ENCODE peak calls at places on chromosomes 6 and 20, in nine cellular contexts. E, C, W, Q, V, I, X, B and Z are unnamed samples.

GRCh38 chr20:5945963-5946362 is 4.4 kb downstream of the TRMT6 start:
- DNase-seq in E (no peak), C (no peak), W (peak), Q (no peak), V (no peak), I (no peak), X (no peak), B (no peak), Z (no peak)

GRCh38 chr6:113482771-113483170 is 374.4 kb upstream of the MARCKS start:
- DNase-seq in E (no peak), C (no peak), W (no peak), Q (no peak), V (no peak), I (no peak), X (no peak), B (no peak), Z (no peak)

GRCh38 chr20:2692036-2692885 is at the start of gene EBF4:
- DNase-seq in E (no peak), C (peak), W (no peak), Q (peak), V (peak), I (no peak), X (peak), B (peak), Z (no peak)

GRCh38 chr6:37783025-37783825 is 36.3 kb upstream of the ZFAND3 start:
- DNase-seq in E (no peak), C (no peak), W (no peak), Q (peak), V (no peak), I (no peak), X (no peak), B (no peak), Z (no peak)

GRCh38 chr6:140058846-140059245 is 684.4 kb upstream of the CITED2 start:
- DNase-seq in E (no peak), C (no peak), W (no peak), Q (no peak), V (no peak), I (no peak), X (no peak), B (no peak), Z (no peak)

GRCh38 chr6:7734707-7735383 is 8.9 kb downstream of the BMP6 start:
- DNase-seq in E (no peak), C (no peak), W (no peak), Q (no peak), V (no peak), I (no peak), X (no peak), B (no peak), Z (no peak)

GRCh38 chr6:170405311-170405975 is 98.9 kb downstream of the FAM120B start:
- DNase-seq in E (no peak), C (no peak), W (no peak), Q (no peak), V (no peak), I (no peak), X (no peak), B (no peak), Z (no peak)

GRCh38 chr6:110412258-110412839 is 3.0 kb downstream of the DDO start:
- DNase-seq in E (no peak), C (no peak), W (no peak), Q (no peak), V (no peak), I (no peak), X (no peak), B (no peak), Z (no peak)

GRCh38 chr20:43193443-43193842 is 3.7 kb upstream of the PTPRT start:
- DNase-seq in E (no peak), C (no peak), W (no peak), Q (no peak), V (no peak), I (no peak), X (no peak), B (no peak), Z (no peak)

GRCh38 chr6:105276374-105276773 is 96.6 kb upstream of the POPDC3 start:
- DNase-seq in E (no peak), C (no peak), W (no peak), Q (no peak), V (no peak), I (no peak), X (no peak), B (no peak), Z (no peak)

GRCh38 chr6:20367716-20368485 is 33.8 kb upstream of the E2F3 start:
- DNase-seq in E (no peak), C (no peak), W (no peak), Q (no peak), V (no peak), I (no peak), X (no peak), B (no peak), Z (no peak)

GRCh38 chr6:64290867-64291266 is 655.3 kb downstream of the PHF3 start:
- DNase-seq in E (no peak), C (no peak), W (no peak), Q (no peak), V (no peak), I (no peak), X (no peak), B (no peak), Z (no peak)

GRCh38 chr6:6736753-6737654 is 148.5 kb downstream of the LY86 start:
- DNase-seq in E (no peak), C (peak), W (no peak), Q (peak), V (no peak), I (no peak), X (peak), B (peak), Z (no peak)

GRCh38 chr20:3710703-3711417 is 1.5 kb downstream of the SIGLEC1 start:
- DNase-seq in E (peak), C (peak), W (no peak), Q (peak), V (peak), I (no peak), X (peak), B (peak), Z (no peak)

GRCh38 chr20:22985212-22985611 is 49.9 kb upstream of the SSTR4 start:
- DNase-seq in E (no peak), C (no peak), W (no peak), Q (no peak), V (no peak), I (no peak), X (no peak), B (no peak), Z (no peak)

GRCh38 chr20:8670900-8671229 is 398.0 kb upstream of the PLCB4 start:
- DNase-seq in E (no peak), C (no peak), W (no peak), Q (no peak), V (no peak), I (no peak), X (no peak), B (no peak), Z (no peak)

GRCh38 chr6:147448775-147449174 is 59.7 kb upstream of the SAMD5 start:
- DNase-seq in E (no peak), C (no peak), W (no peak), Q (no peak), V (no peak), I (no peak), X (no peak), B (no peak), Z (no peak)

GRCh38 chr6:138287144-138287955 is 69.1 kb upstream of the PBOV1 start:
- DNase-seq in E (peak), C (peak), W (peak), Q (peak), V (peak), I (no peak), X (peak), B (no peak), Z (no peak)

GRCh38 chr6:13281630-13282156 is 46.6 kb downstream of the TBC1D7 start:
- DNase-seq in E (no peak), C (no peak), W (no peak), Q (no peak), V (no peak), I (no peak), X (no peak), B (no peak), Z (no peak)

GRCh38 chr20:63497946-63498935 is 642 bp downstream of the EEF1A2 start:
- DNase-seq in E (no peak), C (no peak), W (no peak), Q (no peak), V (no peak), I (no peak), X (peak), B (no peak), Z (no peak)

GRCh38 chr6:33849500-33850075 is 45.8 kb upstream of the MLN start:
- DNase-seq in E (no peak), C (no peak), W (no peak), Q (no peak), V (no peak), I (no peak), X (no peak), B (no peak), Z (no peak)

GRCh38 chr6:25157183-25157582 is 122.0 kb upstream of the CARMIL1 start:
- DNase-seq in E (no peak), C (no peak), W (no peak), Q (no peak), V (no peak), I (no peak), X (no peak), B (no peak), Z (no peak)

GRCh38 chr6:169828176-169828575 is 76.8 kb downstream of the ERMARD start:
- DNase-seq in E (no peak), C (no peak), W (no peak), Q (no peak), V (no peak), I (peak), X (no peak), B (peak), Z (no peak)

GRCh38 chr6:43871933-43872332 is 101.9 kb downstream of the VEGFA start:
- DNase-seq in E (no peak), C (no peak), W (no peak), Q (no peak), V (no peak), I (no peak), X (no peak), B (no peak), Z (no peak)

GRCh38 chr6:128275030-128275429 is 245.4 kb downstream of the PTPRK start:
- DNase-seq in E (no peak), C (no peak), W (peak), Q (no peak), V (no peak), I (no peak), X (no peak), B (no peak), Z (no peak)

GRCh38 chr20:2470051-2470431 is 548 bp downstream of the SNRPB start:
- DNase-seq in E (peak), C (peak), W (no peak), Q (peak), V (peak), I (no peak), X (no peak), B (no peak), Z (no peak)

GRCh38 chr6:39927159-39927558 is 7.1 kb downstream of the MOCS1 start:
- DNase-seq in E (no peak), C (no peak), W (no peak), Q (no peak), V (no peak), I (no peak), X (no peak), B (no peak), Z (no peak)

GRCh38 chr6:34383171-34383631 is 9.3 kb downstream of the NUDT3 start:
- DNase-seq in E (peak), C (no peak), W (no peak), Q (no peak), V (no peak), I (no peak), X (no peak), B (no peak), Z (no peak)

GRCh38 chr6:33192105-33192646 is at the start of gene COL11A2:
- DNase-seq in E (no peak), C (no peak), W (no peak), Q (peak), V (no peak), I (no peak), X (no peak), B (no peak), Z (no peak)

GRCh38 chr6:5995705-5996686 is 10.7 kb downstream of the NRN1 start:
- DNase-seq in E (peak), C (peak), W (no peak), Q (peak), V (no peak), I (no peak), X (no peak), B (no peak), Z (peak)

GRCh38 chr6:39893286-39893685 is 41.0 kb downstream of the MOCS1 start:
- DNase-seq in E (no peak), C (no peak), W (no peak), Q (no peak), V (no peak), I (no peak), X (no peak), B (no peak), Z (no peak)

GRCh38 chr20:32767418-32768198 is 5.4 kb downstream of the DNMT3B start:
- DNase-seq in E (peak), C (no peak), W (no peak), Q (no peak), V (no peak), I (no peak), X (no peak), B (no peak), Z (no peak)

GRCh38 chr6:131317516-131317915 is 182.2 kb downstream of the AKAP7 start:
- DNase-seq in E (no peak), C (no peak), W (no peak), Q (no peak), V (no peak), I (no peak), X (no peak), B (no peak), Z (no peak)

GRCh38 chr6:106564476-106564875 is 64.8 kb downstream of the RTN4IP1 start:
- DNase-seq in E (no peak), C (no peak), W (no peak), Q (peak), V (no peak), I (no peak), X (no peak), B (no peak), Z (no peak)

GRCh38 chr6:153215242-153215641 is 84.2 kb upstream of the RGS17 start:
- DNase-seq in E (no peak), C (no peak), W (no peak), Q (peak), V (no peak), I (no peak), X (no peak), B (no peak), Z (no peak)

DNA sequence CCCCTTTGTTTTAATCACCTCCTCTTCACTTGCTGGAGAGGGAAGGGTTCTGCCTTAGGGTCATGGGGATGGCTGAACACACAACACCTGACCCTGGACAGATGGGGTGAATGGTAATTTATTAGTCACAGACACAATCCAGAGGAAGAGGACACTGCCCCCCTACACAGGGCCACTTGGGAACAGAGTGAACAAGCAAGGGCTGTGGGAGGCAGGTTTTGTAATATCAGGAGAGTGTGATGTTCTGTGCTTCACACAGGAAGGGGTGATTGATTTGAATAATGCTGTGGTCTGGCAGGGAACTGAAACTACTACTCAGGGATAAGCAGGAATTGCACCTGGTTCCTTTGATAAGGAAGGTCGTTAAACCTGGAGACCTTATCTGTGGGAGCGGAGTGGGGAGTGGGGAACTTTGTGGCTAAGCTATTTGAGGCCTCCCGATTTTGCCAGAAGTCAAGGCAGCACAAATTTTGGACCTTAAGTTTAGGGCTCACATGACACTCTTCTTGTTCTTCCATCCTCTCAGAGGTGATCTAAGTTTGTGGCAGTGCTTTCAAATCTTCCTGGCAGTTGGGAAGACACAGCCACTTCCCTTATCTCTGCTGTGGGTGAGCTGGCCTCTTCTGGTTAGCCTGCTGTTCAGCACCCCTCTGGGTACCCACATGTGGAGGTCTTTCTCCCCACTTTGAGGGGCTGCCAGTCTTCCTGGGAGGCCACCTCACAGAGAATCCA is 77.8 kb downstream of the CD164 start:
- DNase-seq in E (no peak), C (no peak), W (no peak), Q (no peak), V (no peak), I (no peak), X (no peak), B (no peak), Z (no peak)
- TF ChIP-seq POLR2AphosphoS5 in E (no peak), C (no peak), W (no peak), Q (no peak), V (no peak), I (no peak), X (no peak), B (no peak), Z (no peak)

GRCh38 chr6:46652232-46652602 is 401 bp downstream of the CYP39A1 start:
- DNase-seq in E (no peak), C (no peak), W (no peak), Q (peak), V (no peak), I (no peak), X (no peak), B (no peak), Z (no peak)

GRCh38 chr6:46653439-46653942 is 716 bp downstream of the SLC25A27 start:
- DNase-seq in E (no peak), C (no peak), W (no peak), Q (peak), V (no peak), I (no peak), X (no peak), B (no peak), Z (no peak)

GRCh38 chr6:46651006-46651405 is 1.6 kb downstream of the CYP39A1 start:
- DNase-seq in E (no peak), C (no peak), W (no peak), Q (no peak), V (no peak), I (no peak), X (no peak), B (no peak), Z (no peak)

GRCh38 chr6:46651766-46652165 is 852 bp downstream of the CYP39A1 start:
- DNase-seq in E (no peak), C (no peak), W (no peak), Q (no peak), V (no peak), I (no peak), X (no peak), B (no peak), Z (no peak)

DNA sequence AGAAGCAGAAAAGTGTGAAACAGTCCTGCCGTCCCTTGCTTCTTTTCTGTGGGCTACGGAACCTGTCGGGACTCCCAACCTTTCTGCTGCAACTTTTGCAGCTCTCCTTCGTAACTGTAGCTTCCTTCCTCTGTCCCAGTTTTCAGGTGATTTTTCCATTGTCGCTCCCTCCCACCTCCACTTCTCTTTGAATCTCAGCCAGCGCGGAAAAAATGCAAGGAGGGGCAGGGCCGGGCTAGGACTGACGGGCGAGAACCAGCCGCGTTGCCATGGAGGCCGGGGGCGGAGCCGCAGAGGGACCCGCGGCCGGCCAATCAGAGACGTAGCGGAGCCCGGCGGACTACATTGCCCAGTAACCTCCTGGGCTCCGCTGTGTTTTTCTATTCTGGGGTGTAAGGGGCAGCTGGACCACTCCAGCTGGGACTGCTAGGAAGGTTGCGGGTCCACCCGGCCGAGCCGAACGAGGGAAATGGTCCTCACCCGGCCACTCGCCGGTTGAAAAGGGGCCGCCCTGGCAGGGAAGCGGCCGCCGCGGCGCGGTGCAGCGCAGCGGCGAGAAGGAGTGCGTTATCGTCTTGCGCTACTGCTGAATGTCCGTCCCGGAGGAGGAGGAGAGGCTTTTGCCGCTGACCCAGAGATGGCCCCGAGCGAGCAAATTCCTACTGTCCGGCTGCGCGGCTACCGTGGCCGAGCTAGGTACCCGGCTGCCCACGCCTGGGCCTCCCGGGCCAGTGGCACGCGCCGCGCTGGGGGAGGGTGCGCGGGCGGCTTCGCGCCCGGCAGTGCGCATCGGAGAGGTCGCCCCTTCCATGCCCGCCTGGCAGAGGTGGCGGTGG is at the start of the genes CYP39A1 and SLC25A27:
- DNase-seq in E (peak), C (peak), W (peak), Q (peak), V (peak), I (no peak), X (peak), B (peak), Z (no peak)
- TF ChIP-seq POLR2AphosphoS5 in E (no peak), C (peak), W (no peak), Q (peak), V (peak), I (peak), X (no peak), B (no peak), Z (no peak)

GRCh38 chr6:168007592-168008338 is 10.3 kb downstream of the KIF25 start:
- DNase-seq in E (peak), C (no peak), W (peak), Q (no peak), V (peak), I (peak), X (peak), B (no peak), Z (peak)
- TF ChIP-seq POLR2AphosphoS5 in E (no peak), C (no peak), W (peak), Q (no peak), V (peak), I (no peak), X (no peak), B (no peak), Z (no peak)

DNA sequence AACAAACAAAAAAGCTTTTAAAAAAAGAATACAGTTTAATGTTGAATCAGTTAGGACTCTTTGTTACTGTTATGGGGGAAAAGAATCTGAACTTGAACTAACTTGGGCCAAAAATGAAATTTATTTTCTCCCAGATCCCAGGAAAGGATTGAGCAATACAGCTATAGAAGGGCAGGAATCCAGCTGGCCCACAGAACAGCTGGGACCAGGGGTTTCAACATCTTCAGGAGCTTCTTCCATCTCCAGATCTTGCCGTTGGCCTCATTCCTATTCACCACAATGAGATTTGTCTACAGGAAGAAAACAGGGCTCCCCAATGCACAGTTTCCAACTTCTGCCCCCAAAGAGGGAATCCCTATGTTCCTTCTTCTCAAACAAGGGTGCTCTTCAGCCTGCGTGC is 43.2 kb upstream of the AKAP12 start:
- DNase-seq in E (no peak), C (peak), W (no peak), Q (no peak), V (no peak), I (no peak), X (peak), B (no peak), Z (no peak)
- TF ChIP-seq POLR2AphosphoS5 in E (no peak), C (peak), W (no peak), Q (no peak), V (no peak), I (peak), X (peak), B (no peak), Z (no peak)

GRCh38 chr6:96542702-96543101 is 20.2 kb upstream of the FHL5 start:
- DNase-seq in E (no peak), C (no peak), W (no peak), Q (peak), V (no peak), I (no peak), X (no peak), B (no peak), Z (no peak)
- TF ChIP-seq POLR2AphosphoS5 in E (no peak), C (no peak), W (no peak), Q (no peak), V (no peak), I (no peak), X (no peak), B (no peak), Z (no peak)

GRCh38 chr6:16472349-16473069 is 234.1 kb downstream of the GMPR start:
- DNase-seq in E (peak), C (no peak), W (no peak), Q (no peak), V (no peak), I (no peak), X (no peak), B (no peak), Z (no peak)
- TF ChIP-seq POLR2AphosphoS5 in E (no peak), C (no peak), W (no peak), Q (no peak), V (no peak), I (no peak), X (no peak), B (no peak), Z (no peak)